ENCODE peak calls at places on chromosomes 4 and X, in five cellular contexts. R, X, V, J and H are unnamed samples.

GRCh38 chr4:26235500-26235899 is 85.3 kb upstream of the RBPJ start:
- DNase-seq in V (no peak), J (peak), X (no peak), R (peak), H (no peak)

GRCh38 chr4:47271296-47271695 is 192.2 kb downstream of the COMMD8 start:
- DNase-seq in V (no peak), R (no peak), J (no peak), X (no peak), H (no peak)

GRCh38 chr4:185461565-185461964 is 10.0 kb downstream of the CCDC110 start:
- DNase-seq in V (no peak), J (no peak), R (no peak), X (no peak), H (no peak)

GRCh38 chrX:132786217-132786616 is 172.2 kb downstream of the HS6ST2 start:
- DNase-seq in J (no peak), V (no peak), R (no peak), X (no peak), H (no peak)

GRCh38 chr4:43251760-43252317 is 359.3 kb downstream of the GRXCR1 start:
- DNase-seq in V (no peak), R (no peak), J (no peak), X (no peak), H (no peak)

GRCh38 chr4:173821851-173822250 is 291.8 kb upstream of the HAND2 start:
- DNase-seq in R (no peak), V (no peak), J (no peak), X (no peak), H (no peak)

GRCh38 chr4:22129454-22130075 is 181.0 kb upstream of the KCNIP4 start:
- DNase-seq in R (no peak), X (peak), J (no peak), V (no peak), H (no peak)

GRCh38 chr4:38614198-38614597 is 49.8 kb upstream of the KLF3 start:
- DNase-seq in X (no peak), R (no peak), J (no peak), V (no peak), H (no peak)

GRCh38 chr4:184534511-184535391 is 60.4 kb upstream of the IRF2 start:
- DNase-seq in V (no peak), R (no peak), J (no peak), X (no peak), H (no peak)

GRCh38 chr4:20305976-20306375 is 54.3 kb downstream of the SLIT2 start:
- DNase-seq in V (no peak), R (no peak), X (no peak), J (no peak), H (no peak)

GRCh38 chr4:166493828-166494432 is 620.9 kb downstream of the TLL1 start:
- DNase-seq in J (no peak), X (no peak), V (no peak), R (no peak), H (no peak)

GRCh38 chrX:153829799-153830631 is at the start of gene PDZD4:
- DNase-seq in V (no peak), J (no peak), R (no peak), X (no peak), H (no peak)

GRCh38 chr4:45072981-45073380 is 346.6 kb upstream of the GNPDA2 start:
- DNase-seq in R (no peak), X (no peak), J (no peak), V (no peak), H (no peak)

GRCh38 chr4:140168474-140168873 is 14.5 kb upstream of the MAML3 start:
- DNase-seq in R (no peak), X (no peak), V (no peak), J (no peak), H (no peak)

GRCh38 chr4:121054373-121054772 is 18.0 kb downstream of the NDNF start:
- DNase-seq in X (no peak), R (no peak), V (no peak), J (no peak), H (no peak)

GRCh38 chrX:115896362-115896761 is 274.2 kb upstream of the AGTR2 start:
- DNase-seq in X (no peak), J (no peak), R (peak), V (no peak), H (no peak)